ENCODE peak calls at places on chromosomes 5 and 9, in four cellular contexts. One of them, this sample, is unnamed.
A peak's percentile ranks its signal among the peaks of the same experiment; 100 is the strongest.

GRCh38 chr9:124285903-124286291 is 28.1 kb downstream of the NEK6 start:
- DNase-seq in H1: no peak
- DNase-seq in HepG2: no peak
- DNase-seq in GM12878: peak; percentile 70
- DNase-seq in this sample: no peak

GRCh38 chr5:147763791-147764525 is 18.6 kb downstream of the JAKMIP2 start:
- DNase-seq in H1: no peak
- DNase-seq in HepG2: peak; percentile 15
- DNase-seq in GM12878: no peak
- DNase-seq in this sample: no peak

GRCh38 chr9:117672397-117672796 is 31.8 kb upstream of the TLR4 start:
- DNase-seq in H1: no peak
- DNase-seq in HepG2: peak; percentile 1
- DNase-seq in GM12878: no peak
- DNase-seq in this sample: no peak

GRCh38 chr5:91281409-91281808 is 101.7 kb downstream of the ARRDC3 start:
- DNase-seq in H1: no peak
- DNase-seq in HepG2: no peak
- DNase-seq in GM12878: no peak
- DNase-seq in this sample: no peak

GRCh38 chr5:67166460-67166871 is 30.1 kb downstream of the CD180 start:
- DNase-seq in H1: no peak
- DNase-seq in HepG2: no peak
- DNase-seq in GM12878: no peak
- DNase-seq in this sample: no peak

GRCh38 chr9:37996050-37996811 is 72.8 kb downstream of the SHB start:
- DNase-seq in H1: no peak
- DNase-seq in HepG2: no peak
- DNase-seq in GM12878: no peak
- DNase-seq in this sample: no peak

GRCh38 chr5:75601996-75602395 is 9.3 kb upstream of the ANKDD1B start:
- DNase-seq in H1: no peak
- DNase-seq in HepG2: no peak
- DNase-seq in GM12878: no peak
- DNase-seq in this sample: no peak

GRCh38 chr5:144187699-144188294 is 17.1 kb downstream of the KCTD16 start:
- DNase-seq in H1: no peak
- DNase-seq in HepG2: peak; percentile 27
- DNase-seq in GM12878: peak; percentile 65
- DNase-seq in this sample: no peak

GRCh38 chr9:114006155-114006550 is 71.9 kb downstream of the AMBP start:
- DNase-seq in H1: no peak
- DNase-seq in HepG2: no peak
- DNase-seq in GM12878: no peak
- DNase-seq in this sample: no peak

GRCh38 chr9:42852133-42852532 is 668.7 kb downstream of the SPATA31A6 start:
- DNase-seq in H1: peak; percentile 44
- DNase-seq in HepG2: peak; percentile 52
- DNase-seq in GM12878: no peak
- DNase-seq in this sample: no peak

GRCh38 chr5:176743828-176744583 is 66.4 kb upstream of the UNC5A start:
- DNase-seq in H1: no peak
- DNase-seq in HepG2: no peak
- DNase-seq in GM12878: no peak
- DNase-seq in this sample: peak; percentile 5

GRCh38 chr5:135457424-135458071 is 5.4 kb upstream of the TIFAB start:
- DNase-seq in H1: peak; percentile 25
- DNase-seq in HepG2: peak; percentile 56
- DNase-seq in GM12878: no peak
- DNase-seq in this sample: peak; percentile 83

GRCh38 chr5:81315336-81315735 is 13.9 kb downstream of the ZCCHC9 start:
- DNase-seq in H1: no peak
- DNase-seq in HepG2: no peak
- DNase-seq in GM12878: no peak
- DNase-seq in this sample: no peak

GRCh38 chr9:110069326-110070248 is 138.4 kb downstream of the C9orf152 start:
- DNase-seq in H1: no peak
- DNase-seq in HepG2: no peak
- DNase-seq in GM12878: no peak
- DNase-seq in this sample: no peak

GRCh38 chr9:133693116-133693515 is 45.0 kb downstream of the SARDH start:
- DNase-seq in H1: no peak
- DNase-seq in HepG2: no peak
- DNase-seq in GM12878: no peak
- DNase-seq in this sample: no peak

GRCh38 chr9:6909186-6909585 is 151.4 kb downstream of the KDM4C start:
- DNase-seq in H1: no peak
- DNase-seq in HepG2: no peak
- DNase-seq in GM12878: no peak
- DNase-seq in this sample: no peak

GRCh38 chr9:5832093-5832542 is 799 bp downstream of the ERMP1 start:
- DNase-seq in H1: no peak
- DNase-seq in HepG2: peak; percentile 21
- DNase-seq in GM12878: no peak
- DNase-seq in this sample: no peak

GRCh38 chr5:142981475-142981874 is 211.3 kb downstream of the ARHGAP26 start:
- DNase-seq in H1: no peak
- DNase-seq in HepG2: no peak
- DNase-seq in GM12878: no peak
- DNase-seq in this sample: no peak

GRCh38 chr9:100498592-100498991 is 25.6 kb downstream of the TMEFF1 start:
- DNase-seq in H1: no peak
- DNase-seq in HepG2: no peak
- DNase-seq in GM12878: no peak
- DNase-seq in this sample: no peak

GRCh38 chr9:134231330-134231745 is 67.0 kb upstream of the RNU6ATAC start:
- DNase-seq in H1: no peak
- DNase-seq in HepG2: no peak
- DNase-seq in GM12878: no peak
- DNase-seq in this sample: no peak

GRCh38 chr9:97419315-97419867 is 7.5 kb downstream of the TDRD7 start:
- DNase-seq in H1: no peak
- DNase-seq in HepG2: peak; percentile 42
- DNase-seq in GM12878: no peak
- DNase-seq in this sample: no peak

GRCh38 chr5:78594946-78595921 is 53.3 kb downstream of the LHFPL2 start:
- DNase-seq in H1: no peak
- DNase-seq in HepG2: peak; percentile 88
- DNase-seq in GM12878: no peak
- DNase-seq in this sample: no peak

GRCh38 chr9:7935666-7936065 is 136.1 kb upstream of the DMAC1 start:
- DNase-seq in H1: no peak
- DNase-seq in HepG2: no peak
- DNase-seq in GM12878: no peak
- DNase-seq in this sample: no peak

GRCh38 chr9:96086936-96087582 is 211.6 kb downstream of the ERCC6L2 start:
- DNase-seq in H1: no peak
- DNase-seq in HepG2: no peak
- DNase-seq in GM12878: no peak
- DNase-seq in this sample: no peak

GRCh38 chr5:158979290-158979689 is 120.4 kb downstream of the EBF1 start:
- DNase-seq in H1: no peak
- DNase-seq in HepG2: no peak
- DNase-seq in GM12878: no peak
- DNase-seq in this sample: no peak

GRCh38 chr5:60463179-60463868 is 236.6 kb downstream of the DEPDC1B start:
- DNase-seq in H1: no peak
- DNase-seq in HepG2: peak; percentile 81
- DNase-seq in GM12878: no peak
- DNase-seq in this sample: no peak

GRCh38 chr5:73801736-73802135 is 175.7 kb downstream of the ARHGEF28 start:
- DNase-seq in H1: no peak
- DNase-seq in HepG2: no peak
- DNase-seq in GM12878: no peak
- DNase-seq in this sample: no peak

GRCh38 chr5:849651-850301 is 1.0 kb downstream of the ZDHHC11 start:
- DNase-seq in H1: no peak
- DNase-seq in HepG2: peak; percentile 92
- DNase-seq in GM12878: no peak
- DNase-seq in this sample: no peak

GRCh38 chr5:757346-757930 is 27.1 kb downstream of the ZDHHC11B start:
- DNase-seq in H1: no peak
- DNase-seq in HepG2: no peak
- DNase-seq in GM12878: no peak
- DNase-seq in this sample: no peak

GRCh38 chr5:42929871-42930270 is 110.2 kb downstream of the ANXA2R start:
- DNase-seq in H1: no peak
- DNase-seq in HepG2: no peak
- DNase-seq in GM12878: no peak
- DNase-seq in this sample: no peak

GRCh38 chr5:14257995-14258403 is 114.9 kb downstream of the TRIO start:
- DNase-seq in H1: no peak
- DNase-seq in HepG2: no peak
- DNase-seq in GM12878: peak; percentile 81
- DNase-seq in this sample: no peak

GRCh38 chr9:2523601-2524000 is 98.0 kb upstream of the VLDLR start:
- DNase-seq in H1: no peak
- DNase-seq in HepG2: no peak
- DNase-seq in GM12878: no peak
- DNase-seq in this sample: no peak

GRCh38 chr5:55557123-55557522 is 22.4 kb upstream of the PLPP1 start:
- DNase-seq in H1: no peak
- DNase-seq in HepG2: no peak
- DNase-seq in GM12878: no peak
- DNase-seq in this sample: no peak

GRCh38 chr5:35924122-35924949 is 14.1 kb downstream of the CAPSL start:
- DNase-seq in H1: no peak
- DNase-seq in HepG2: no peak
- DNase-seq in GM12878: no peak
- DNase-seq in this sample: no peak

GRCh38 chr9:95341262-95342011 is 23.9 kb upstream of the FANCC start:
- DNase-seq in H1: no peak
- DNase-seq in HepG2: no peak
- DNase-seq in GM12878: no peak
- DNase-seq in this sample: no peak

GRCh38 chr9:82152181-82152580 is 163.6 kb downstream of the SPATA31D1 start:
- DNase-seq in H1: no peak
- DNase-seq in HepG2: no peak
- DNase-seq in GM12878: no peak
- DNase-seq in this sample: no peak

GRCh38 chr5:69449511-69449910 is 34.6 kb downstream of the MARVELD2 start:
- DNase-seq in H1: no peak
- DNase-seq in HepG2: no peak
- DNase-seq in GM12878: no peak
- DNase-seq in this sample: no peak

GRCh38 chr5:158414780-158415179 is 555.8 kb upstream of the CLINT1 start:
- DNase-seq in H1: no peak
- DNase-seq in HepG2: no peak
- DNase-seq in GM12878: no peak
- DNase-seq in this sample: no peak

GRCh38 chr5:87746341-87746740 is 333.6 kb upstream of the CCNH start:
- DNase-seq in H1: no peak
- DNase-seq in HepG2: no peak
- DNase-seq in GM12878: no peak
- DNase-seq in this sample: no peak
- TF ChIP-seq SP1 in H1: no peak
- TF ChIP-seq SP1 in HepG2: no peak
- TF ChIP-seq SP1 in GM12878: no peak
- TF ChIP-seq SP1 in this sample: no peak

GRCh38 chr9:88746029-88746743 is 211.2 kb downstream of the NXNL2 start:
- DNase-seq in H1: no peak
- DNase-seq in HepG2: no peak
- DNase-seq in GM12878: no peak
- DNase-seq in this sample: peak; percentile 45
- TF ChIP-seq SUZ12 in H1: no peak
- TF ChIP-seq SUZ12 in HepG2: no peak
- TF ChIP-seq SUZ12 in GM12878: no peak
- TF ChIP-seq SUZ12 in this sample: no peak

GRCh38 chr9:71364196-71364955 is 243.0 kb upstream of the TRPM3 start:
- DNase-seq in H1: no peak
- DNase-seq in HepG2: no peak
- DNase-seq in GM12878: no peak
- DNase-seq in this sample: no peak

GRCh38 chr9:71363286-71363961 is 242.0 kb upstream of the TRPM3 start:
- DNase-seq in H1: no peak
- DNase-seq in HepG2: no peak
- DNase-seq in GM12878: no peak
- DNase-seq in this sample: no peak

DNA sequence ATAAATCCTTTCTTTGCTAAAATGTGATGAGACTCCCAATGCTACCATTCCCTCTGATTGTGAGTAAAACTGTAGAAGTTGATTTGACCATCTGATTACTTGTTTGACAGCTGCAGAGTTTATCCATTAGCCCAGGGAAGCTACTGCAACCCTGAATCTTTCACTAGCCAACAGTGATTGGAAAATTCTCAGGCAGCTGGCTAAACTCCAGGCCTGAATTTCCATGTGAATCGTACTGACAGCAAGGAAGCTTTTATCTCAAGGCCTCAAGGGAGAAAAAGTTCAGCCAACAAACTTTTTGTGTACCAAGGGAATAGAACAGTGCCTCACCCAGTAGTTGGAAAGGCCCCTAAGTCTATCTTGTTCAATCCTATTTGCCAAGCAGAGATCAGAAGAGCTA is 246.7 kb upstream of the TRPM3 start:
- DNase-seq in H1: no peak
- DNase-seq in HepG2: no peak
- DNase-seq in GM12878: no peak
- DNase-seq in this sample: no peak
- TF ChIP-seq SP1 in H1: no peak
- TF ChIP-seq SP1 in HepG2: no peak
- TF ChIP-seq SP1 in GM12878: no peak
- TF ChIP-seq SP1 in this sample: no peak

GRCh38 chr5:96794757-96795156 is 13.0 kb downstream of the ERAP1 start:
- DNase-seq in H1: no peak
- DNase-seq in HepG2: no peak
- DNase-seq in GM12878: no peak
- DNase-seq in this sample: no peak
- TF ChIP-seq SUZ12 in H1: no peak
- TF ChIP-seq SUZ12 in HepG2: no peak
- TF ChIP-seq SUZ12 in GM12878: no peak
- TF ChIP-seq SUZ12 in this sample: no peak

GRCh38 chr9:72554221-72554641 is 32.8 kb downstream of the TMC1 start:
- DNase-seq in H1: no peak
- DNase-seq in HepG2: peak; percentile 73
- DNase-seq in GM12878: no peak
- DNase-seq in this sample: no peak
- TF ChIP-seq SP1 in H1: no peak
- TF ChIP-seq SP1 in HepG2: no peak
- TF ChIP-seq SP1 in GM12878: no peak
- TF ChIP-seq SP1 in this sample: no peak

This sample was measured in HEK293T.